ENCODE peak calls at places on chromosomes 2 and 18, in five cellular contexts. O is GM23248, J is PC-3, E is HCT116, R is MM.1S. S is an unnamed sample.
A peak's percentile ranks its signal among the peaks of the same experiment; 100 is the strongest.

GRCh38 chr2:189306441-189307006 is 127.0 kb upstream of the COL5A2 start:
- DNase-seq in O (no peak), J (no peak), E (no peak), R (no peak), S (no peak)

GRCh38 chr2:83874066-83874465 is 585.0 kb downstream of the SUCLG1 start:
- DNase-seq in O (no peak), J (no peak), E (no peak), R (no peak), S (no peak)

GRCh38 chr18:35005963-35006577 is 35.1 kb upstream of the MAPRE2 start:
- DNase-seq in O (peak; percentile 74), J (peak; percentile 65), E (peak; percentile 71), R (peak; percentile 71), S (peak; percentile 67)

GRCh38 chr18:32443356-32443755 is 27.3 kb downstream of the GAREM1 start:
- DNase-seq in O (no peak), J (no peak), E (no peak), R (no peak), S (no peak)

GRCh38 chr2:101121174-101121573 is 30.0 kb downstream of the TBC1D8 start:
- DNase-seq in O (no peak), J (no peak), E (no peak), R (no peak), S (no peak)

GRCh38 chr18:71249791-71250190 is 960.9 kb downstream of the SOCS6 start:
- DNase-seq in O (no peak), J (no peak), E (no peak), R (no peak), S (no peak)

GRCh38 chr2:40204268-40204667 is 247.6 kb downstream of the SLC8A1 start:
- DNase-seq in O (peak; percentile 39), J (no peak), E (no peak), R (no peak), S (peak; percentile 16)

GRCh38 chr2:169649278-169649677 is 44.9 kb downstream of the CFAP210 start:
- DNase-seq in O (no peak), J (no peak), E (no peak), R (no peak), S (no peak)

GRCh38 chr2:132599556-132599955 is 70.4 kb downstream of the LYPD1 start:
- DNase-seq in O (no peak), J (no peak), E (no peak), R (no peak), S (no peak)

GRCh38 chr18:374735-375168 is 106.9 kb upstream of the THOC1 start:
- DNase-seq in O (peak; percentile 13), J (no peak), E (no peak), R (no peak), S (no peak)

GRCh38 chr18:27713037-27713726 is 463.7 kb downstream of the CDH2 start:
- DNase-seq in O (peak; percentile 3), J (no peak), E (no peak), R (no peak), S (peak; percentile 65)

GRCh38 chr18:644395-645004 is 13.0 kb upstream of the TYMS start:
- DNase-seq in O (no peak), J (peak; percentile 54), E (no peak), R (no peak), S (no peak)

GRCh38 chr2:185335879-185336278 is 402.7 kb upstream of the FSIP2 start:
- DNase-seq in O (no peak), J (peak; percentile 73), E (no peak), R (no peak), S (no peak)

DNA sequence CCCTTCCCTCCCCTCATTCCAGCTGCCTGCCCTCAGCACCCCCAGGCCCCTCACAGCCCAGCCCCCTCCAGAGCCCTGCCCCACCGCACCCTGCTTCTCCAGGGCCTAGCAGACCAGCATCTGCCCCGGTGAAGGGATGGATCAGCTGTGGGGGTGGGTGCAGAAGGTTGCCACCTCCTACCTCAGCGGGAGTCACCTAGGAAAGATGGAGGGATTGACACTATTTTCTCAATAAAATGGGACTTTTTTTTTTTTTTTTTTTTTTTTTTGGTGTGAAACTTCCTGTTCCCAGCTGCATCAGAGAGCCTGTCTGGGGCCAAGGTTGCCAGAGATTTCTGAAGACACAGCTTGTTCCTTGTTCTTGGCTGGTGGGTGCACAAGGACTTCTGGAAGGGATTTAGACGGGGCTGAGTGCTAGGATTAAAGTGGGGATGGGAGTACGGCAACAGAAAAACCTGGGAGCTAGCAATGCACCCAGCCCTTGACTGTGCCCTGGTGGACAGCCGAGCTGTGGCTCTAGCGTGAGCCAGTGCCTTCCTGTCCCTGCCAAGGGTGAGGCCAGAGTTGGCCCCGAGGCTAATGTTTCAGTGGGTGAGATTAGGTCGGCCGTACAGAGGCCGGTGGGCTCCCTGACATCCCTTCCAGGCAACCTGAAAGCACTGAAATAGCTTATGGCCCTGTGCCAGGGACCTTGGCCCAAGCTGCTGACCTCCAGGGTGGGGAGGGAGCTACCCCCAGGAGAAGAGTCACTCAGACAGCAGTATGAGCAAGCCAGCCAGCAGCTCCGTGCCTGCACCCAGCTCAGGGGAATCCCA is 4.5 kb downstream of the B3GNT7 start:
- DNase-seq in O (peak; percentile 57), J (peak; percentile 67), E (no peak), R (no peak), S (no peak)
- H3K9ac ChIP-seq in O (no peak overlapping the region), J (peak overlapping the region; percentile 25), E (no peak overlapping the region), R (no peak overlapping the region), S (no peak overlapping the region)

GRCh38 chr2:32330136-32330535 is 26.7 kb upstream of the BIRC6 start:
- DNase-seq in O (no peak), J (no peak), E (no peak), R (no peak), S (no peak)
- TF ChIP-seq EZH2phosphoT487 in O (no peak), J (no peak), E (no peak), R (no peak), S (no peak)

GRCh38 chr2:24943427-24943826 is 23.4 kb upstream of the ADCY3 start:
- DNase-seq in O (no peak), J (no peak), E (no peak), R (no peak), S (no peak)

GRCh38 chr2:24950100-24950499 is 21.7 kb downstream of the DNAJC27 start:
- DNase-seq in O (no peak), J (no peak), E (no peak), R (no peak), S (no peak)

GRCh38 chr2:24948506-24948905 is 23.2 kb downstream of the DNAJC27 start:
- DNase-seq in O (no peak), J (no peak), E (no peak), R (no peak), S (no peak)

GRCh38 chr2:24945907-24946306 is 25.8 kb downstream of the DNAJC27 start:
- DNase-seq in O (peak; percentile 54), J (peak; percentile 49), E (no peak), R (no peak), S (no peak)

DNA sequence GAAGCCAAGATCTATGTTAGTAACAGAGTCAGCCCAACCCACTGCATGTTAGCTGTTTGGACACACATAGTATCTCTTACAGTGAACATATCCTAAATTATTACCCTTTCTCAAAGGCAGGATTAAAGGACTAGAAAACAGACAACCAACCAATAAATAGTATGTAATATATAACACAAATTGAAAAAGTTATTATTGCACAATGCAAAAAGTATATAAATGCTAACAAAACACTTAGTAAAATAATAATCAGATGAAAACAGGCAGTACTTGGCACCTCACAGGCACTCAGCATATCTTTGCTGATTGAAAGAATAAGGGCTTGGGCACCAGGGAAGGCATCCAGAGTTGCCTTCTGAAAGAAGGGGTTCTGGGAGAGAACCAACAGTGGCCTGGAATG is 24.0 kb downstream of the DNAJC27 start:
- DNase-seq in O (no peak), J (no peak), E (no peak), R (no peak), S (no peak)
- H3K9ac ChIP-seq in O (no peak overlapping the region), J (no peak overlapping the region), E (no peak overlapping the region), R (no peak overlapping the region), S (no peak overlapping the region)

GRCh38 chr2:65136253-65136652 is 6.3 kb upstream of the RAB1A start:
- DNase-seq in O (no peak), J (no peak), E (no peak), R (no peak), S (no peak)
- TF ChIP-seq EZH2phosphoT487 in O (no peak), J (no peak), E (no peak), R (no peak), S (no peak)

GRCh38 chr2:108623616-108624015 is 89.3 kb downstream of the LIMS1 start:
- DNase-seq in O (peak; percentile 22), J (peak; percentile 30), E (no peak), R (no peak), S (no peak)

GRCh38 chr2:108621087-108621559 is 86.9 kb downstream of the LIMS1 start:
- DNase-seq in O (peak; percentile 20), J (peak; percentile 73), E (peak; percentile 19), R (peak; percentile 95), S (peak; percentile 17)

GRCh38 chr2:108621689-108622681 is 87.7 kb downstream of the LIMS1 start:
- DNase-seq in O (no peak), J (no peak), E (no peak), R (no peak), S (peak; percentile 35)

GRCh38 chr2:108619916-108620620 is 85.8 kb downstream of the LIMS1 start:
- DNase-seq in O (no peak), J (no peak), E (no peak), R (no peak), S (no peak)

GRCh38 chr2:108620656-108621055 is 86.4 kb downstream of the LIMS1 start:
- DNase-seq in O (no peak), J (no peak), E (no peak), R (no peak), S (no peak)
- H3K9ac ChIP-seq in O (no peak overlapping the region), J (no peak overlapping the region), E (peak overlapping the region; percentile 2), R (peak overlapping the region; percentile 52), S (no peak overlapping the region)

DNA sequence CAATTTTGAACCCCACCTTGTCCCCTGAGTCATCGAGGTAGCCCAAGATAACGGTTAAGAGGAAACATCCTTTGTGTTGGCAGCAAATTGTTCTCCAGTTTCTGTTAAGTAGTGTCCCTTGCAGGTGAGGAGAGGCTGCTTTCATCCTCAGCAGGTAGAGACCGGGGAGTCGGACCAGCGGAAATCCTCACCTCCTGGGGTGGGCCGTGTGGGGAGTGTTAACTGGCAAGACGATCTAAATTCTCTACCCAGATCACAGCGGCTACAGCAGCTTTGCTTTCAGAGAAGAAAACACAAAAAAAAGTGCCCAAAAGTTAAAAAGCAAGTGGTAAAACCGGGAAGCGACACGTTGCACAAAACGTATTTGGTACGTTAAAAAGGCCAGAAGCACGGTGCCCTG is 63.2 kb downstream of the ADI1 start:
- DNase-seq in O (no peak), J (no peak), E (no peak), R (no peak), S (no peak)
- TF ChIP-seq EZH2phosphoT487 in O (no peak), J (no peak), E (no peak), R (no peak), S (no peak)

DNA sequence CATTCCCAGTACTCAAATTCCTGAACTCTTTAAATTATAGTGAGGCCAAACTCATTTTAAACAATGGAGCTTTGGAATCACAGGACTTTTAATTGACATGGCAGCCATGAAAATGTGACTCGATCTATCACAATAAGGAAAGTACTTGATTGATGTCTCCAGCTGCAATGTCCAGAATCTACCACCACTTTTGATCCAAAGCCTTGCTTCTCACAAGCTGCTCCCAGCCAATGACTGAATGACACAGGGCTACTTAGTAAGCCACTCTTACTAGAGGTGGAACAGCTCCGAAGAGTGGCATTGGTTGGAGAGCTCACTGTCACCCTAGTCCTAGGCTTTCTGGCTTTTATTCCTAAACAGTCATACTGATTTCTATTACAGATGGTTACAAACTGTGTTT is 270.1 kb downstream of the IRS1 start:
- DNase-seq in O (no peak), J (no peak), E (no peak), R (no peak), S (no peak)
- H3K9ac ChIP-seq in O (no peak overlapping the region), J (no peak overlapping the region), E (no peak overlapping the region), R (no peak overlapping the region), S (no peak overlapping the region)